ENCODE peak calls at places on chromosome 14, in six cellular contexts. W is neuronal stem cell, J is bronchial epithelial cell, Y is colonic mucosa, B is heart left ventricle, V is uterus. U is an unnamed sample.
A peak's percentile ranks its signal among the peaks of the same experiment; 100 is the strongest.

GRCh38 chr14:26719514-26719913 is 121.7 kb upstream of the NOVA1 start:
- DNase-seq in Y (no peak), B (no peak), V (no peak), W (no peak), J (peak; percentile 83), U (no peak)

GRCh38 chr14:94000986-94001385 is 3.9 kb downstream of the CCDC197 start:
- DNase-seq in B (no peak), V (no peak), Y (no peak), J (peak; percentile 30), W (no peak), U (no peak)

GRCh38 chr14:93171366-93171765 is 13.3 kb downstream of the MOAP1 start:
- DNase-seq in B (no peak), Y (no peak), W (no peak), V (no peak), J (no peak), U (no peak)

GRCh38 chr14:104923596-104924420 is 871 bp upstream of the PLD4 start:
- DNase-seq in W (no peak), Y (no peak), V (no peak), B (no peak), J (no peak), U (peak; percentile 21)

GRCh38 chr14:69948311-69948710 is 69.1 kb downstream of the SMOC1 start:
- DNase-seq in V (no peak), J (no peak), B (no peak), W (no peak), Y (no peak), U (no peak)

GRCh38 chr14:61696753-61697318 is 1.5 kb downstream of the HIF1A start:
- DNase-seq in B (no peak), W (no peak), J (no peak), V (no peak), Y (no peak), U (no peak)

GRCh38 chr14:29037428-29037827 is 270.8 kb downstream of the FOXG1 start:
- DNase-seq in B (no peak), W (no peak), Y (no peak), V (no peak), J (peak; percentile 64), U (no peak)

GRCh38 chr14:72479471-72479931 is 414.4 kb downstream of the DPF3 start:
- DNase-seq in V (no peak), W (no peak), Y (no peak), B (no peak), J (no peak), U (peak; percentile 33)

GRCh38 chr14:41607119-41607785 is 576 bp downstream of the LRFN5 start:
- DNase-seq in Y (no peak), B (no peak), V (no peak), J (no peak), W (no peak), U (peak; percentile 23)

GRCh38 chr14:35878272-35879140 is 52.4 kb downstream of the BRMS1L start:
- DNase-seq in Y (peak; percentile 71), J (peak; percentile 83), W (no peak), B (peak; percentile 30), V (peak; percentile 49), U (no peak)

GRCh38 chr14:65453807-65454480 is 41.4 kb downstream of the FUT8 start:
- DNase-seq in Y (no peak), W (no peak), J (no peak), V (no peak), B (no peak), U (no peak)

GRCh38 chr14:39302124-39302810 is 68.6 kb downstream of the MIA2 start:
- DNase-seq in V (no peak), W (no peak), Y (no peak), J (peak; percentile 18), B (no peak), U (no peak)

GRCh38 chr14:32986791-32987545 is 48.3 kb downstream of the NPAS3 start:
- DNase-seq in W (peak; percentile 52), B (peak; percentile 33), J (no peak), Y (no peak), V (no peak), U (peak; percentile 13)

GRCh38 chr14:29085546-29085945 is 319.0 kb downstream of the FOXG1 start:
- DNase-seq in W (peak; percentile 14), B (no peak), J (peak; percentile 14), V (no peak), Y (no peak), U (peak; percentile 7)

GRCh38 chr14:57983235-57983634 is 117.3 kb upstream of the SLC35F4 start:
- DNase-seq in W (no peak), J (no peak), Y (no peak), B (no peak), V (no peak), U (no peak)

GRCh38 chr14:54775486-54776100 is 127.0 kb downstream of the GCH1 start:
- DNase-seq in W (no peak), Y (no peak), V (no peak), J (no peak), B (no peak), U (no peak)

GRCh38 chr14:55454264-55455151 is 14.1 kb upstream of the TBPL2 start:
- DNase-seq in V (peak; percentile 65), J (peak; percentile 81), Y (peak; percentile 70), W (no peak), B (peak; percentile 36), U (no peak)

GRCh38 chr14:90818715-90819114 is 2.5 kb upstream of the TTC7B start:
- DNase-seq in B (no peak), Y (no peak), V (no peak), W (no peak), J (no peak), U (no peak)

GRCh38 chr14:92945959-92946846 is 23.3 kb downstream of the CHGA start:
- DNase-seq in B (peak; percentile 74), W (no peak), Y (peak; percentile 91), V (peak; percentile 47), J (peak; percentile 68), U (no peak)

GRCh38 chr14:102140027-102140749 is 491 bp downstream of the WDR20 start:
- DNase-seq in B (peak; percentile 39), J (peak; percentile 36), V (no peak), W (peak; percentile 14), Y (peak; percentile 65), U (peak; percentile 66)

GRCh38 chr14:89377544-89377943 is 39.5 kb downstream of the FOXN3 start:
- DNase-seq in W (no peak), V (no peak), Y (no peak), B (no peak), J (no peak), U (no peak)

GRCh38 chr14:51367600-51367931 is 127.5 kb downstream of the TMX1 start:
- DNase-seq in W (no peak), Y (no peak), V (no peak), B (no peak), J (peak; percentile 57), U (no peak)

GRCh38 chr14:59377991-59378720 is 87.0 kb downstream of the GPR135 start:
- DNase-seq in Y (no peak), B (no peak), J (no peak), V (peak; percentile 40), W (no peak), U (no peak)

GRCh38 chr14:85466678-85467077 is 63.3 kb upstream of the FLRT2 start:
- DNase-seq in W (no peak), V (no peak), J (peak; percentile 59), B (no peak), Y (no peak), U (no peak)

GRCh38 chr14:50067723-50068495 is 48.5 kb downstream of the VCPKMT start:
- DNase-seq in J (peak; percentile 95), Y (peak; percentile 63), W (no peak), V (no peak), B (no peak), U (no peak)

GRCh38 chr14:83548061-83548839 is 1981.7 kb upstream of the FLRT2 start:
- DNase-seq in Y (no peak), W (peak; percentile 3), V (no peak), B (no peak), J (no peak), U (no peak)

GRCh38 chr14:100861188-100861936 is 35.4 kb downstream of the MEG3 start:
- DNase-seq in B (peak; percentile 15), Y (no peak), W (no peak), J (no peak), V (no peak), U (no peak)

GRCh38 chr14:79468491-79468890 is 742.8 kb downstream of the DIO2 start:
- DNase-seq in V (no peak), Y (no peak), B (no peak), W (no peak), J (no peak), U (no peak)

GRCh38 chr14:91748049-91748448 is 16.2 kb upstream of the CATSPERB start:
- DNase-seq in V (no peak), J (no peak), W (no peak), Y (no peak), B (no peak), U (no peak)

GRCh38 chr14:91342243-91342760 is 75.3 kb downstream of the CCDC88C start:
- DNase-seq in J (no peak), Y (no peak), V (no peak), W (no peak), B (no peak), U (no peak)

GRCh38 chr14:28676481-28676880 is 90.1 kb upstream of the FOXG1 start:
- DNase-seq in B (no peak), V (no peak), J (peak; percentile 99), Y (no peak), W (no peak), U (no peak)

GRCh38 chr14:103846569-103847438 is 571 bp downstream of the PPP1R13B start:
- DNase-seq in J (peak; percentile 22), B (peak; percentile 57), V (no peak), W (no peak), Y (peak; percentile 35), U (peak; percentile 85)
- H3K4me3 ChIP-seq in J (peak overlapping the region; percentile 66), B (peak overlapping the region; percentile 84), V (peak overlapping the region; percentile 92), W (peak overlapping the region; percentile 57), Y (peak overlapping the region; percentile 63), U (peak overlapping the region; percentile 64)

GRCh38 chr14:96170961-96171592 is 33.6 kb upstream of the BDKRB2 start:
- DNase-seq in Y (no peak), W (no peak), V (no peak), J (no peak), B (no peak), U (peak; percentile 10)
- H3K27me3 ChIP-seq in Y (no peaks in the 10 kb centered on the region), W (no peaks in the 10 kb centered on the region), V (no peaks in the 10 kb centered on the region), J (peaks cover 2% of the 10 kb centered on the region), B (no peaks in the 10 kb centered on the region), U (no peaks in the 10 kb centered on the region)

GRCh38 chr14:68924392-68925158 is 54.5 kb downstream of the ACTN1 start:
- DNase-seq in Y (no peak), V (no peak), B (peak; percentile 59), J (no peak), W (no peak), U (no peak)

GRCh38 chr14:68927956-68928675 is 51.0 kb downstream of the ACTN1 start:
- DNase-seq in Y (no peak), V (no peak), J (no peak), W (no peak), B (no peak), U (no peak)

GRCh38 chr14:68927089-68927488 is 52.0 kb downstream of the ACTN1 start:
- DNase-seq in Y (no peak), V (no peak), J (no peak), B (no peak), W (no peak), U (no peak)

GRCh38 chr14:68925373-68925772 is 53.7 kb downstream of the ACTN1 start:
- DNase-seq in J (no peak), W (no peak), B (no peak), V (no peak), Y (no peak), U (no peak)

GRCh38 chr14:68926236-68926635 is 52.9 kb downstream of the ACTN1 start:
- DNase-seq in Y (no peak), W (no peak), J (no peak), V (no peak), B (no peak), U (peak; percentile 66)
- H3K36me3 ChIP-seq in Y (no peaks in the 10 kb centered on the region), W (peaks cover 26% of the 10 kb centered on the region), J (peaks cover 28% of the 10 kb centered on the region), V (no peaks in the 10 kb centered on the region), B (peaks cover 16% of the 10 kb centered on the region), U (no peaks in the 10 kb centered on the region)

GRCh38 chr14:99601301-99601945 is 2.6 kb downstream of the CCDC85C start:
- DNase-seq in B (no peak), V (no peak), W (no peak), Y (peak; percentile 58), J (no peak), U (no peak)
- H3K4me3 ChIP-seq in B (peak overlapping the region; percentile 81), V (peak overlapping the region; percentile 66), W (peak overlapping the region; percentile 75), Y (peak overlapping the region; percentile 67), J (peak overlapping the region; percentile 41), U (no peak overlapping the region)